ENCODE peak calls at places on chromosomes 13 and 19, in nine cellular contexts. L, W, G, O, P, R, M, K and V are unnamed samples.

GRCh38 chr13:98879965-98880364 is 97.9 kb downstream of the DOCK9 start:
- DNase-seq in L (no peak), W (no peak), G (no peak), O (no peak), P (no peak), R (no peak), M (no peak), K (no peak), V (no peak)

GRCh38 chr13:44051405-44051804 is 171.7 kb downstream of the LACC1 start:
- DNase-seq in L (no peak), W (no peak), G (no peak), O (no peak), P (no peak), R (no peak), M (no peak), K (no peak), V (no peak)

GRCh38 chr13:37914781-37915391 is 45.3 kb upstream of the TRPC4 start:
- DNase-seq in L (peak), W (no peak), G (peak), O (no peak), P (peak), R (no peak), M (no peak), K (no peak), V (no peak)

GRCh38 chr13:36919206-36919832 is 719 bp downstream of the SMAD9 start:
- DNase-seq in L (peak), W (no peak), G (peak), O (peak), P (peak), R (peak), M (peak), K (no peak), V (no peak)

GRCh38 chr13:22387899-22388298 is 717.0 kb downstream of the FGF9 start:
- DNase-seq in L (no peak), W (no peak), G (no peak), O (no peak), P (no peak), R (no peak), M (no peak), K (no peak), V (no peak)

GRCh38 chr13:41835871-41836270 is 125.0 kb downstream of the VWA8 start:
- DNase-seq in L (peak), W (no peak), G (no peak), O (no peak), P (peak), R (no peak), M (no peak), K (no peak), V (no peak)

GRCh38 chr13:79290595-79291244 is 115.3 kb downstream of the RBM26 start:
- DNase-seq in L (no peak), W (no peak), G (no peak), O (no peak), P (no peak), R (no peak), M (no peak), K (no peak), V (no peak)

GRCh38 chr19:1214862-1215731 is 9.5 kb downstream of the STK11 start:
- DNase-seq in L (no peak), W (no peak), G (no peak), O (peak), P (peak), R (peak), M (no peak), K (no peak), V (no peak)

GRCh38 chr13:36193151-36193855 is 21.1 kb downstream of the SOHLH2 start:
- DNase-seq in L (no peak), W (no peak), G (peak), O (no peak), P (peak), R (no peak), M (no peak), K (no peak), V (peak)

GRCh38 chr13:25756916-25757315 is 294.9 kb downstream of the SHISA2 start:
- DNase-seq in L (no peak), W (no peak), G (no peak), O (no peak), P (no peak), R (no peak), M (no peak), K (no peak), V (no peak)

GRCh38 chr13:113862191-113862765 is 1.6 kb downstream of the GAS6 start:
- DNase-seq in L (peak), W (no peak), G (no peak), O (no peak), P (no peak), R (no peak), M (no peak), K (no peak), V (no peak)

GRCh38 chr13:35832551-35832950 is 298.6 kb downstream of the DCLK1 start:
- DNase-seq in L (peak), W (no peak), G (peak), O (no peak), P (peak), R (no peak), M (no peak), K (no peak), V (no peak)

GRCh38 chr19:42283248-42284065 is 14.4 kb downstream of the CIC start:
- DNase-seq in L (peak), W (peak), G (peak), O (peak), P (peak), R (peak), M (peak), K (peak), V (peak)

GRCh38 chr13:81738364-81738763 is 1397.4 kb upstream of the SPRY2 start:
- DNase-seq in L (no peak), W (no peak), G (no peak), O (no peak), P (peak), R (no peak), M (no peak), K (no peak), V (no peak)

GRCh38 chr13:81927347-81927746 is 1586.4 kb upstream of the SPRY2 start:
- DNase-seq in L (no peak), W (no peak), G (no peak), O (no peak), P (no peak), R (no peak), M (no peak), K (no peak), V (no peak)

DNA sequence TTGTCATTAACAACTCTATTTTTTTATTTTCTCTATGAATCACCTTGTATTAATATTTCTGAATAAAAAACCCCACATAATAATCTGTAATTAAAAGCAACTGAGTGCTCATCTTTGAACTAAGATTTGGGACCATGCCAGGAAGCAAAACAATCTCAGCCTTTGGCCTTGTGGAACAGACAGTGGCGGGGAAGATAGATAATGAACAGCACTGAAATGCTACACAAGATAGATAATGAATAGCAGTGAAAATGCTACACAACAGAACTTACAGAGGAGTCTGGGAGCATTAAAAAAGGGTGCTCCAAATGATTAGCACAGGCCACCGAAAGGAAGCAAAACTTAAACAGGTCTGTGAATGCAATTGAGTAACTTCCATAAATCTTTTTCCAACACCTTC is 134.9 kb downstream of the GPC5 start:
- DNase-seq in L (no peak), W (no peak), G (no peak), O (no peak), P (no peak), R (no peak), M (no peak), K (no peak), V (no peak)
- H3K4me3 ChIP-seq in L (no peak), W (no peak), G (no peak), O (no peak), P (no peak), R (no peak), M (no peak), K (no peak), V (no peak)

DNA sequence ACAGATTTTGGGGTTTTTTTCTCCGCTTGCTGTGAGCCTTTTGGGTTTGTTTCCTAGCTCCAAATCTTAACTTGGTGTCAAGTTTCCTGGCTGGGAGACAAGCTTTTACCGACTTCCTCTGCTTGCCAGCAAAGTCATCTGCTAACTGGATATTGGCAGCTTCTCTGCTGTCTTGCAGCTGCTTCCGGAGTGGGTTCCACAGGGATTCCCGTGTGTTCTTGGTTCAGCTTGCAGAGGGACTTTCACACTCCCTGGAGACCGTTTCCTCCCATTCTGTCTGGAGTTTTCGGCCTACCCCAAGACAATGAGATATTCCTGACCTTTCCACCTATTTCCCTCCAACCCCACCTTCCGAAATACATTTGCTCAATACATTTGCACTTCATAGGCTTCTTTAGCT is 2.2 kb upstream of the COLGALT1 start:
- DNase-seq in L (peak), W (no peak), G (peak), O (peak), P (peak), R (peak), M (peak), K (peak), V (peak)
- H3K4me3 ChIP-seq in L (no peak), W (no peak), G (no peak), O (no peak), P (no peak), R (no peak), M (no peak), K (no peak), V (no peak)

DNA sequence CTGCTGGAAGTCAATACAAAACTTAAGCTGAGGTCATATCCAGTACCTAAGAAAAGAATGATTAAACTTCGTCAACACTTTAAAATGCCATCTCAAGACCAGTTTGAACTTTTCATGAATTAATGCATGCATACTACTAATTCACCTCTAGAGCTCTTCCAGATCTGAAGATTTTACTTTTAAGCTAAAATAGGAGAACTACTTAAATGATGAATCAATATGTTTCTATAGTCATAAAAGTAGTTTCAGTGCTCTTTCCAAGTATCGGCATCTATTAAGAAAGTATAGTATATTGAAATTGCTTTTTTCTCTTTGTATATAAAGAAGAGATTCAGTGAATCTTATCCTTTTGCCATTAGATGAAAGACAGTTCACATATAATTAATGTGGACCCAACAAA is 1123.9 kb downstream of the PCDH9 start:
- DNase-seq in L (no peak), W (no peak), G (no peak), O (no peak), P (no peak), R (no peak), M (no peak), K (no peak), V (no peak)
- H3K4me3 ChIP-seq in L (no peak), W (no peak), G (no peak), O (no peak), P (no peak), R (no peak), M (no peak), K (no peak), V (no peak)

GRCh38 chr19:12695514-12695913 is 917 bp downstream of the FBXW9 start:
- DNase-seq in L (no peak), W (no peak), G (no peak), O (no peak), P (no peak), R (no peak), M (no peak), K (no peak), V (no peak)
- H3K4me3 ChIP-seq in L (peak), W (peak), G (peak), O (peak), P (peak), R (no peak), M (no peak), K (peak), V (peak)

GRCh38 chr19:49340069-49340864 is 5.1 kb downstream of the CD37 start:
- DNase-seq in L (no peak), W (no peak), G (no peak), O (peak), P (no peak), R (peak), M (peak), K (no peak), V (no peak)
- H3K4me3 ChIP-seq in L (no peak), W (no peak), G (no peak), O (no peak), P (no peak), R (no peak), M (peak), K (peak), V (no peak)

DNA sequence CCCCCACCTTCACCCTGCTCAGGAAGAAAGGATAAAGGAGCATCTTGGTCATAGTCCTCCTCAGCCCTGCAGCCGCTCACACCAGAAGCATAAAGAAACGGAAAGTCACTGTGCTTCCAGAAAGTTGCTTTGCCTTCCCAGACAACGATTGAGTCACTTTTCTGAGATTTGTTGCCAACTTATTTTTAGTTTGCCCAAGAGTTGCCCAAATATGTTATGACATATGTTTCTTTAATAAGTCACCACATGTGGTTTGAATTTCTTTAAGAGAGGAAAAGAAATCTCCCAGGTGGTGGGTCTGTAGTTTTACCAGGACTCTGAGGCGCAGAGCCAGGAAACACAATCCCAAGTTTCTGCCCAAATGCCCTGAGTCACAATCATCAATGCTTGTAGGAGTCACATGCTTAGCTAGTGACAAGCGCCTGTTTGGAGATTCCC is 63.4 kb upstream of the LRCH1 start:
- DNase-seq in L (peak), W (no peak), G (peak), O (no peak), P (peak), R (no peak), M (no peak), K (peak), V (peak)
- H3K4me3 ChIP-seq in L (no peak), W (no peak), G (no peak), O (no peak), P (peak), R (no peak), M (no peak), K (no peak), V (no peak)

DNA sequence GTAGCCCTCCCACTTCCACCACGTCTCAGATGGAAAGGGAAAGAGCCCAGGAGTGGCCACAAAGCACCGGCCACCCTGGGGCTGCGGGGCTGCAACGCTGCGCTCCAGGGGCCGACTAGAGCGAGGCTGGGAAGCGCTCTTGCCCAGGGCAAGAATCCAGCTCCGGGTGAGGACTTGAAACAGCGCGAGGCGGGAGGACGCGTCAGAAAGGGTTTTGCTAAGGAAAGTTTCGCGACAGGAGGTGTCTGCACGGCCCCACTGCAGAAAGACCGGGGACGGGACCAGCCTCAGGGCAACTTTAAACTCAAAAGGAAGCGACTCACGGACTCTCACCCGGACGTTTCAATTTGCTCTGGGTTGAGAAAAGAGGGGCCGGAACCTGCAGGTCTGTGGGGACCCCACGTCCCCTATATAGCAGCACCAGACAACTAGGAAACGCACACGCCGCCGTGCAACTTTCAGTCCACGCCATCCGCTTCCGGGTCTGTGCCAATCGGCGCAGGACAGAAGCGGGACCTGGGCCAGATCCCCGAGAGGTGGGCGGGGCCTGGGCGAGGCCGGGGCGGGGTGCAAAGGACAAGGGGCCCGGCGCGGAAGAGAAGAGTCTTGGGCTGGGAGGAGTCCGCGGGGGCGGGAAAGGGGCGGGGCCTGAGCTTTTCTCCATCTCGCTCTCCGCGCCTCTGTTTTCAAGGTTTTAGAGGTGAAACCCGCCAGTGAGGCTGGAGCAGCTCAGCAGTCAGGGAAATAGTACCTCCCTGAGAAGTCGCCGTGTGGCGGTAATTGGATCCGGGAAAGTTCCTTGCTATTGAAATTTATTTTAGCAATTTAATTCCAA is at the start of gene ZNF816:
- DNase-seq in L (peak), W (peak), G (peak), O (peak), P (peak), R (peak), M (peak), K (peak), V (peak)
- H3K4me3 ChIP-seq in L (peak), W (peak), G (peak), O (peak), P (peak), R (peak), M (peak), K (peak), V (peak)

DNA sequence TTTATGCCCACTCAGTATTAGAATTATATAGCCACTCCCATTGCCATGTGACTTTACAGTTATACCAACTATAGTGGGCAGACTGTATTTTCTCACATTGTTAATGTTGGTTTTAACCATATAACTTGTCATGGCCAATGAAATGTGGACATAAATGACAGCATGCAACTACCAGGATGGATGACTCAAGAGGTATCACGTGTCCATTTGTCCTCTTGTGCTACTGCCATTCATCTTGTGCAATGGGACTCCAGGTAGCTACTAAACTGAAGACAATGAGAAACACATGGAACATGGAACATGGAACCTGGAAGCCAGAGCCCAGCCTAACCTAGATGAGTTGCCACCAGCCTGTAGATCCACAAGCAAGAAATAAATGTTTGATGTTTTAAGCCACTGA is 242.7 kb upstream of the IPO5 start:
- DNase-seq in L (no peak), W (no peak), G (no peak), O (no peak), P (no peak), R (no peak), M (no peak), K (no peak), V (no peak)
- H3K4me3 ChIP-seq in L (no peak), W (no peak), G (no peak), O (no peak), P (no peak), R (no peak), M (no peak), K (no peak), V (no peak)